ENCODE peak calls at places on chromosome 1, in seven cellular contexts. K is posterior cingulate gyrus; L is stimulated activated CD4-positive, alpha-beta T cell treated with anti-CD3 and anti-CD28 coated beads, Interleukin-1b, Interleukin-23, amount 100 ng/mL, for 24 hours; G is stimulated activated naive CD8-positive, alpha-beta T cell treated with anti-CD3 and anti-CD28 coated beads, Interleukin-15, amount 100 ng/mL, for 72 hours; A is anterior cingulate cortex; E is mammary epithelial cell; Q is HuH-7.5. O is an unnamed sample.

GRCh38 chr1:184865831-184866230 is 108.5 kb downstream of the NIBAN1 start:
- DNase-seq in K (no peak), L (no peak), G (no peak), A (no peak), E (no peak), Q (no peak), O (no peak)

GRCh38 chr1:32984090-32984828 is 19.6 kb upstream of the RNF19B start:
- DNase-seq in K (peak; percentile 92), L (no peak), G (peak; percentile 46), A (no peak), E (no peak), Q (no peak), O (no peak)

GRCh38 chr1:169113613-169114119 is 7.2 kb downstream of the ATP1B1 start:
- DNase-seq in K (no peak), L (no peak), G (no peak), A (no peak), E (peak; percentile 87), Q (no peak), O (no peak)

GRCh38 chr1:16318544-16318943 is 33.7 kb downstream of the FBXO42 start:
- DNase-seq in K (no peak), L (no peak), G (no peak), A (no peak), E (no peak), Q (no peak), O (peak; percentile 25)

GRCh38 chr1:54312874-54313316 is 93.3 kb downstream of the SSBP3 start:
- DNase-seq in K (no peak), L (no peak), G (no peak), A (no peak), E (peak; percentile 30), Q (no peak), O (no peak)

GRCh38 chr1:161198206-161198876 is 513 bp downstream of the ADAMTS4 start:
- DNase-seq in K (peak; percentile 91), L (no peak), G (no peak), A (peak; percentile 61), E (no peak), Q (no peak), O (peak; percentile 30)

GRCh38 chr1:12080156-12080555 is 17.1 kb downstream of the TNFRSF8 start:
- DNase-seq in K (peak; percentile 7), L (no peak), G (no peak), A (no peak), E (no peak), Q (no peak), O (no peak)

GRCh38 chr1:216766633-216767325 is 43.5 kb upstream of the ESRRG start:
- DNase-seq in K (no peak), L (no peak), G (no peak), A (no peak), E (peak; percentile 36), Q (no peak), O (no peak)

GRCh38 chr1:1943834-1944570 is 24.9 kb upstream of the TMEM52 start:
- DNase-seq in K (peak; percentile 94), L (peak; percentile 38), G (peak; percentile 60), A (no peak), E (peak; percentile 17), Q (peak; percentile 78), O (peak; percentile 39)

GRCh38 chr1:174274884-174275283 is 115.6 kb downstream of the RABGAP1L start:
- DNase-seq in K (no peak), L (no peak), G (no peak), A (no peak), E (no peak), Q (no peak), O (no peak)

GRCh38 chr1:25130895-25131294 is 101.4 kb downstream of the SYF2 start:
- DNase-seq in K (no peak), L (no peak), G (no peak), A (no peak), E (no peak), Q (no peak), O (no peak)

GRCh38 chr1:115112496-115113375 is 23.4 kb upstream of the TSPAN2 start:
- DNase-seq in K (peak; percentile 90), L (no peak), G (peak; percentile 39), A (no peak), E (no peak), Q (no peak), O (no peak)

GRCh38 chr1:94068831-94069648 is 51.9 kb downstream of the ABCA4 start:
- DNase-seq in K (no peak), L (no peak), G (no peak), A (no peak), E (no peak), Q (no peak), O (no peak)

GRCh38 chr1:170665625-170666024 is 1.7 kb downstream of the PRRX1 start:
- DNase-seq in K (no peak), L (no peak), G (no peak), A (no peak), E (no peak), Q (no peak), O (no peak)

GRCh38 chr1:45200906-45201500 is 5.4 kb downstream of the ZSWIM5 start:
- DNase-seq in K (no peak), L (no peak), G (no peak), A (no peak), E (no peak), Q (no peak), O (no peak)

GRCh38 chr1:9340172-9340854 is 47.6 kb downstream of the SPSB1 start:
- DNase-seq in K (peak; percentile 83), L (no peak), G (no peak), A (no peak), E (peak; percentile 84), Q (no peak), O (no peak)

GRCh38 chr1:203228670-203229069 is 803 bp downstream of the CHIT1 start:
- DNase-seq in K (no peak), L (no peak), G (no peak), A (no peak), E (no peak), Q (no peak), O (no peak)

GRCh38 chr1:53688703-53689102 is 50.3 kb downstream of the GLIS1 start:
- DNase-seq in K (peak; percentile 29), L (no peak), G (no peak), A (no peak), E (no peak), Q (peak; percentile 40), O (no peak)